ENCODE peak calls at places on chromosomes 6 and 20, in four cellular contexts. H, D, M and X are unnamed samples.

GRCh38 chr6:100160913-100161312 is 166.9 kb upstream of the MCHR2 start:
- DNase-seq in H (no peak), D (no peak), M (no peak), X (no peak)

GRCh38 chr20:18443841-18444240 is 23.0 kb downstream of the DZANK1 start:
- DNase-seq in H (no peak), D (no peak), M (no peak), X (no peak)

GRCh38 chr6:21922086-21922485 is 328.5 kb downstream of the SOX4 start:
- DNase-seq in H (no peak), D (peak), M (no peak), X (no peak)

GRCh38 chr20:25237610-25238318 is 10.1 kb upstream of the PYGB start:
- DNase-seq in H (peak), D (peak), M (peak), X (peak)

GRCh38 chr6:4910060-4910746 is 93.6 kb downstream of the RPP40 start:
- DNase-seq in H (peak), D (no peak), M (no peak), X (no peak)

GRCh38 chr20:38202982-38203293 is 37.9 kb upstream of the TGM2 start:
- DNase-seq in H (no peak), D (no peak), M (no peak), X (no peak)

GRCh38 chr20:46087161-46087560 is 2.6 kb downstream of the NCOA5 start:
- DNase-seq in H (no peak), D (peak), M (no peak), X (no peak)

GRCh38 chr6:56977192-56977591 is 22.3 kb downstream of the BEND6 start:
- DNase-seq in H (no peak), D (no peak), M (no peak), X (no peak)

GRCh38 chr6:159941286-159942113 is 27.4 kb upstream of the IGF2R start:
- DNase-seq in H (no peak), D (peak), M (no peak), X (no peak)

DNA sequence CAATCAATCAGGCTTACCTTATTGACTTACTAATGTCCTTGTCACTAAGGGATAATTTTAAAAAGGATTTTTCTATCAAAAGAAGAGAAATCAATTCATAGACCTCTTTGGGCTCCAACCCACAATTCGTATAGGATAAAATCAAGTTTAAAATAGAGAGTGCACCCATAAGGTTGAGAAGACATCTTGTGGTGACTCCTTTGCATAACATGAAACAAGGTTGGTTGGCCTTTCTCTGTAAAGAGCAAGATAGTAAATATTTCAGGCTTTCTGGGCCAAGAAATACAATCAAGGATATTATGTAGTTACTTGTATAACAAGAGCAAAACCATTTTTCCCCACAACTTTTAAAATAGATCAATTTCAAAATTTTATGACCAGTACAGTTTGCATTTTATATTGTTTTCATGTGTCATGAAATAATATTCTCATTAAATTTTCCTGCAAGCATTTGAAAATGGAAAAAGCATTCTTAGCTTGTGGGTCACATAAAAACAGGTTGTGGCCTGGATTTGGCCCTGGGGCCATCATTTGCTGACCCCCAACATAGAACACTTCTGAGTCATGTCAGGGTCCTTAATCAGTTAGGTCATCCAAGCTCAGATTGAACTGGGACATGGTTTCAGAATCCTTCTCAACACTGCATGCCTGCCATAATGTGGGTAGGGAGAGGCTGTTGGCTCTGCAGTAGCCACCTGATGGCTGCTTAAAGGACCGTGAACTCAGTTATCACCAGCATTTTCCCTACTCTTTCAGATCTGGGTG is 76.7 kb downstream of the MYB start:
- DNase-seq in H (no peak), D (no peak), M (no peak), X (no peak)
- TF ChIP-seq POLR2A in H (no peak), D (no peak), M (no peak), X (no peak)

DNA sequence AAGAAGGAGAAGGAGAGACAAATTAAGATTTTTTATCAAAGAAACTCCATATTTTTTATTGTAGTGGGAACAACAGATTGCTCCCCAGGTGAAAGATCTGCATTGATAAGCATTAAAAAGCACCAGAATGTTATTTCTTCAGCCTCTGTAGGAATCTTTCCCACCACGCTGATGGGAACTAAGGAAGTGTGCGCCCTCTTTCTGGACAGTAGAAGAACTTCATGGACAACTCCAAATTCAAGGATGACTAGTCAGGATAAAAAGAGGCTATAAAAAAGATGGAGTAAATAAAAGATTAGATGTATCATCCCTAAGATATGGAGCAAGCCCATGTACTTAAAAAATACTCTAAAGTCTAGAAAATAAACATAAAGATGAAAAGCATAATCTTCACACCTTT is 45.8 kb upstream of the PAK5 start:
- DNase-seq in H (no peak), D (peak), M (no peak), X (no peak)
- TF ChIP-seq POLR2A in H (no peak), D (no peak), M (no peak), X (no peak)

GRCh38 chr6:106094964-106095335 is 8.8 kb downstream of the PRDM1 start:
- DNase-seq in H (no peak), D (no peak), M (no peak), X (no peak)

GRCh38 chr6:106100755-106101154 is 14.6 kb downstream of the PRDM1 start:
- DNase-seq in H (no peak), D (no peak), M (no peak), X (no peak)

GRCh38 chr6:106099235-106099537 is 13.1 kb downstream of the PRDM1 start:
- DNase-seq in H (peak), D (no peak), M (no peak), X (no peak)

GRCh38 chr6:106098383-106099234 is 12.5 kb downstream of the PRDM1 start:
- DNase-seq in H (peak), D (peak), M (no peak), X (no peak)

DNA sequence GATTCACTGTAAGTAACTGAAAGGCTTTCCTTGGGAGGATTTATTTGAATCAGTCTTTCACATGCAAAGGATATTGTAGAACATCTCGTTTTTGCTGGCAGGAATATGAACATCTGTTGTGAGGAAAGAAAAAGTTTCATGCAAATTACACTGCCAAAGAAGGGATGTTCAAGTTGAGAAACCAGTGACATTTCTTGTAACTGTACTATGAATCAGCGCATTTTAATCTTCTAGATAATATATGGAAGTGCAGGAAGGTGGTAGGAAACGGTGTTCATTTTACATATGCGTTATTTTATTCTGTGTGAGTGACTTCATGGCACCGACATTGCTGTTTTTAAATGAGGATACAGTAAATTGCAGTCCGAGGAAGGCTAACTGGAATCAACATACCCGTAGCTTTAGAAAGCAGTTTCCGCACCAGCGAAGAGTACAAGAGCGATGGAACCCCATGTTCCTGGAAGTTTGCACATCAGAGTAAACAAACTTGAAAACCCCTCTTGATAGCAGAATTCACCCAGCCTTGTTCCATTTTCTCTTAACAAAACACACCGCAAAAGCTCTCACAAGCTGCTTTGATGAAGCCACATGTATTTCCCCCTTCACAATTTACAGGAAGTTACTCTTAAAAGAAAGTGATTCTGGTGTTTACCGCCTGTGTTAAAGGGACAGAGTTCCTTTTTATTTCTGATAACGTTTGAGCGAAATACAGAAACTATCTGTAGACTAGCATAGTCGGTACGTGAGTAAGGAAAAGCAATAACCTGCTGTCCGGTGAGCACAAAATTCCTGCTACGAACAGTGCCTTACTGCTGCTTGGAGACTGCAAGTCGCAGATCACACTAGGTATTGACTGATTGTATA is 11.5 kb downstream of the PRDM1 start:
- DNase-seq in H (peak), D (peak), M (no peak), X (no peak)
- TF ChIP-seq POLR2A in H (peak), D (no peak), M (no peak), X (no peak)

GRCh38 chr6:110816110-110816409 is 791 bp upstream of the CDK19 start:
- DNase-seq in H (no peak), D (no peak), M (no peak), X (no peak)
- TF ChIP-seq POLR2A in H (no peak), D (no peak), M (no peak), X (no peak)

GRCh38 chr6:35391240-35391968 is 49.0 kb downstream of the PPARD start:
- DNase-seq in H (no peak), D (peak), M (no peak), X (peak)
- TF ChIP-seq POLR2A in H (no peak), D (no peak), M (no peak), X (no peak)

DNA sequence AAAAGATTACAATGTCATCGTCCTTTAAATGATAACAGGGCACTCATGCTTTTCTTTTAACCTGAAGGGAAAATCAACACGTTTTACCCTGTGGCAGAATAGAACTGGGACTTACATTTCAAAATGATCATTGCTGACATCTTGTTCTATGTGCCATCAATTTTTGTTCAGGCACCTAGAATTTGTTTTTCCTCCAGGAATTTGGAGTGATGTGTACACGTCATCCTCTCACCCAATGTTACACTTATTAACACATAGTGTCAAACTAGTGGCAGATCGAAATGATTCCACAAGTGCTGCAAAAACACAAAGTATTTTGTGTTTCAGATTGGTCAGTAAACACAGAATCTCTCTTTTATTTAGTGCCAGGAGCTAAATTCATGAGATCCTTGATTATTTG is 684.7 kb downstream of the UTRN start:
- DNase-seq in H (no peak), D (no peak), M (no peak), X (no peak)
- TF ChIP-seq POLR2A in H (no peak), D (no peak), M (no peak), X (no peak)